ENCODE peak calls at places on chromosomes 6 and 20, in nine cellular contexts. C, Z, J, I, D, X, W, O and B are unnamed samples.

GRCh38 chr20:13517801-13518200 is 120.9 kb downstream of the TASP1 start:
- DNase-seq in C (no peak), Z (no peak), J (no peak), I (no peak), D (no peak), X (no peak), W (no peak), O (no peak), B (no peak)

GRCh38 chr6:140071601-140072062 is 697.2 kb upstream of the CITED2 start:
- DNase-seq in C (no peak), Z (no peak), J (no peak), I (no peak), D (no peak), X (no peak), W (no peak), O (no peak), B (no peak)

GRCh38 chr6:143969077-143969476 is 39.0 kb downstream of the PLAGL1 start:
- DNase-seq in C (no peak), Z (no peak), J (no peak), I (no peak), D (no peak), X (no peak), W (no peak), O (no peak), B (no peak)

GRCh38 chr6:160965893-160966292 is 25.7 kb upstream of the MAP3K4 start:
- DNase-seq in C (no peak), Z (no peak), J (no peak), I (no peak), D (no peak), X (no peak), W (no peak), O (no peak), B (no peak)

GRCh38 chr20:13684566-13685222 is 46.0 kb upstream of the TASP1 start:
- DNase-seq in C (no peak), Z (no peak), J (no peak), I (no peak), D (peak; percentile 16), X (no peak), W (no peak), O (no peak), B (no peak)

GRCh38 chr20:31713312-31714049 is 9.2 kb downstream of the BCL2L1 start:
- DNase-seq in C (peak; percentile 95), Z (no peak), J (no peak), I (no peak), D (no peak), X (no peak), W (no peak), O (no peak), B (no peak)

GRCh38 chr6:12538881-12539357 is 177.6 kb upstream of the PHACTR1 start:
- DNase-seq in C (peak; percentile 67), Z (no peak), J (no peak), I (no peak), D (no peak), X (no peak), W (no peak), O (no peak), B (no peak)

GRCh38 chr6:26286168-26286854 is 78.7 kb upstream of the BTN3A2 start:
- DNase-seq in C (peak; percentile 84), Z (peak; percentile 89), J (peak; percentile 77), I (no peak), D (peak; percentile 55), X (peak; percentile 59), W (peak; percentile 93), O (peak; percentile 61), B (no peak)

GRCh38 chr6:38612386-38612965 is 27.3 kb downstream of the BTBD9 start:
- DNase-seq in C (no peak), Z (no peak), J (no peak), I (no peak), D (no peak), X (no peak), W (no peak), O (no peak), B (no peak)

GRCh38 chr6:19705606-19706005 is 131.6 kb upstream of the ID4 start:
- DNase-seq in C (no peak), Z (no peak), J (no peak), I (no peak), D (no peak), X (no peak), W (no peak), O (no peak), B (no peak)

GRCh38 chr6:158758464-158758863 is 60.7 kb downstream of the EZR start:
- DNase-seq in C (no peak), Z (no peak), J (no peak), I (no peak), D (no peak), X (peak; percentile 78), W (no peak), O (no peak), B (peak; percentile 63)

GRCh38 chr6:89385156-89385667 is 26.9 kb downstream of the RRAGD start:
- DNase-seq in C (no peak), Z (no peak), J (no peak), I (no peak), D (no peak), X (peak; percentile 57), W (no peak), O (no peak), B (peak; percentile 98)

GRCh38 chr6:786946-787763 is 94.2 kb upstream of the EXOC2 start:
- DNase-seq in C (no peak), Z (no peak), J (peak; percentile 29), I (no peak), D (no peak), X (no peak), W (no peak), O (no peak), B (no peak)

GRCh38 chr6:7912024-7912423 is 1.4 kb upstream of the TXNDC5 start:
- DNase-seq in C (no peak), Z (no peak), J (no peak), I (no peak), D (no peak), X (no peak), W (no peak), O (no peak), B (no peak)

GRCh38 chr20:48638546-48638945 is 189.3 kb downstream of the PREX1 start:
- DNase-seq in C (no peak), Z (no peak), J (no peak), I (no peak), D (no peak), X (no peak), W (no peak), O (no peak), B (no peak)

GRCh38 chr6:37433657-37434271 is 743 bp downstream of the CMTR1 start:
- DNase-seq in C (no peak), Z (peak; percentile 31), J (peak; percentile 53), I (no peak), D (no peak), X (no peak), W (peak; percentile 77), O (peak; percentile 50), B (no peak)

GRCh38 chr6:151025076-151025475 is 159.6 kb downstream of the MTHFD1L start:
- DNase-seq in C (peak; percentile 72), Z (peak; percentile 40), J (no peak), I (no peak), D (no peak), X (no peak), W (no peak), O (no peak), B (no peak)

GRCh38 chr6:19866900-19867627 is 29.9 kb downstream of the ID4 start:
- DNase-seq in C (no peak), Z (no peak), J (no peak), I (no peak), D (no peak), X (no peak), W (no peak), O (no peak), B (no peak)

GRCh38 chr6:170151235-170152110 is 139.4 kb downstream of the DLL1 start:
- DNase-seq in C (no peak), Z (no peak), J (no peak), I (no peak), D (no peak), X (no peak), W (no peak), O (no peak), B (no peak)

GRCh38 chr20:52003976-52004375 is 187.6 kb downstream of the ZFP64 start:
- DNase-seq in C (no peak), Z (no peak), J (no peak), I (no peak), D (no peak), X (no peak), W (no peak), O (no peak), B (no peak)

GRCh38 chr20:35002426-35003210 is 47.0 kb downstream of the MYH7B start:
- DNase-seq in C (no peak), Z (no peak), J (no peak), I (no peak), D (no peak), X (no peak), W (no peak), O (no peak), B (no peak)

GRCh38 chr6:157539900-157540752 is 159.1 kb downstream of the ZDHHC14 start:
- DNase-seq in C (no peak), Z (no peak), J (no peak), I (no peak), D (no peak), X (no peak), W (no peak), O (no peak), B (no peak)

GRCh38 chr20:42779216-42779615 is 410.5 kb downstream of the PTPRT start:
- DNase-seq in C (no peak), Z (no peak), J (no peak), I (no peak), D (no peak), X (no peak), W (no peak), O (no peak), B (no peak)